ENCODE peak calls at places on chromosomes 5 and 9, in five cellular contexts. O, I, T, S and D are unnamed samples.

GRCh38 chr5:170302729-170303501 is 5.3 kb upstream of the LCP2 start:
- DNase-seq in O (no peak), I (no peak), T (peak), S (peak), D (no peak)

GRCh38 chr5:27242258-27242626 is 203.9 kb upstream of the CDH9 start:
- DNase-seq in O (no peak), I (no peak), T (no peak), S (no peak), D (no peak)

GRCh38 chr5:171422902-171423663 is 3.6 kb downstream of the FGF18 start:
- DNase-seq in O (no peak), I (no peak), T (peak), S (no peak), D (no peak)

GRCh38 chr5:131324311-131324710 is 60.5 kb downstream of the CDC42SE2 start:
- DNase-seq in O (no peak), I (no peak), T (peak), S (no peak), D (no peak)

GRCh38 chr9:113868501-113868900 is 7.6 kb upstream of the ZNF618 start:
- DNase-seq in O (no peak), I (no peak), T (no peak), S (no peak), D (no peak)

GRCh38 chr5:143065996-143066522 is 295.9 kb downstream of the ARHGAP26 start:
- DNase-seq in O (no peak), I (no peak), T (no peak), S (no peak), D (no peak)

GRCh38 chr5:154575869-154576806 is 98.1 kb upstream of the HAND1 start:
- DNase-seq in O (no peak), I (no peak), T (no peak), S (no peak), D (peak)

GRCh38 chr9:95552814-95553546 is 36.2 kb upstream of the PTCH1 start:
- DNase-seq in O (no peak), I (no peak), T (peak), S (peak), D (no peak)

GRCh38 chr9:14424983-14425382 is 111.0 kb upstream of the NFIB start:
- DNase-seq in O (no peak), I (no peak), T (no peak), S (no peak), D (no peak)

GRCh38 chr5:176178789-176179188 is 59.4 kb upstream of the SIMC1 start:
- DNase-seq in O (peak), I (no peak), T (no peak), S (no peak), D (peak)

GRCh38 chr9:109161471-109161870 is 5.6 kb downstream of the FRRS1L start:
- DNase-seq in O (no peak), I (no peak), T (no peak), S (no peak), D (no peak)

GRCh38 chr5:15718411-15719178 is 218.6 kb downstream of the FBXL7 start:
- DNase-seq in O (no peak), I (no peak), T (no peak), S (no peak), D (no peak)

GRCh38 chr5:74598731-74599624 is 41.5 kb downstream of the ENC1 start:
- DNase-seq in O (no peak), I (no peak), T (no peak), S (no peak), D (peak)

GRCh38 chr5:150989695-150990094 is 30.7 kb upstream of the GPX3 start:
- DNase-seq in O (peak), I (peak), T (no peak), S (peak), D (no peak)

GRCh38 chr9:97567894-97568202 is 65.3 kb downstream of the TSTD2 start:
- DNase-seq in O (no peak), I (no peak), T (no peak), S (no peak), D (no peak)

GRCh38 chr9:133258061-133259015 is 16.7 kb downstream of the ABO start:
- DNase-seq in O (no peak), I (no peak), T (no peak), S (no peak), D (peak)

GRCh38 chr9:100216178-100216787 is 117.2 kb downstream of the INVS start:
- DNase-seq in O (peak), I (peak), T (peak), S (peak), D (peak)

GRCh38 chr5:166786889-166787288 is 1504.6 kb upstream of the WWC1 start:
- DNase-seq in O (no peak), I (no peak), T (no peak), S (no peak), D (no peak)

GRCh38 chr9:107142430-107142829 is 140.6 kb upstream of the RAD23B start:
- DNase-seq in O (no peak), I (no peak), T (peak), S (no peak), D (no peak)